ENCODE peak calls at places on chromosomes 16 and 17, in seven cellular contexts. O, X, N, K, G, U and C are unnamed samples.
A peak's percentile ranks its signal among the peaks of the same experiment; 100 is the strongest.

GRCh38 chr17:66540131-66540781 is 237.8 kb downstream of the PRKCA start:
- DNase-seq in U (no peak), N (no peak), O (no peak), X (peak; percentile 55), G (no peak), K (no peak), C (no peak)

GRCh38 chr17:48596735-48597491 is 3.3 kb upstream of the HOXB5 start:
- DNase-seq in O (no peak), X (no peak), G (no peak), N (no peak), K (no peak), U (no peak), C (no peak)

GRCh38 chr16:20683812-20684211 is 13.7 kb downstream of the ACSM1 start:
- DNase-seq in U (no peak), O (no peak), N (no peak), G (no peak), K (no peak), X (no peak), C (no peak)

GRCh38 chr16:66275795-66276428 is 90.6 kb upstream of the CDH5 start:
- DNase-seq in K (no peak), G (peak; percentile 25), X (no peak), O (peak; percentile 45), N (no peak), U (peak; percentile 28), C (no peak)

GRCh38 chr17:12357600-12357999 is 308.1 kb upstream of the MYOCD start:
- DNase-seq in O (no peak), N (no peak), K (no peak), G (no peak), U (no peak), X (no peak), C (no peak)

GRCh38 chr16:70254965-70255286 is 3.2 kb upstream of the EXOSC6 start:
- DNase-seq in K (no peak), G (no peak), U (no peak), X (no peak), N (no peak), O (no peak), C (no peak)

GRCh38 chr17:32288600-32288999 is 23.0 kb downstream of the RHBDL3 start:
- DNase-seq in O (no peak), N (no peak), K (no peak), G (no peak), X (no peak), U (peak; percentile 79), C (no peak)

GRCh38 chr16:19810817-19811731 is 73.6 kb downstream of the GPRC5B start:
- DNase-seq in N (no peak), X (no peak), U (no peak), G (peak; percentile 40), O (no peak), K (no peak), C (no peak)

GRCh38 chr16:1471569-1472194 is 3.1 kb downstream of the CLCN7 start:
- DNase-seq in O (no peak), K (no peak), U (peak; percentile 63), G (no peak), X (no peak), N (no peak), C (no peak)

GRCh38 chr16:86479419-86479818 is 30.9 kb upstream of the FOXF1 start:
- DNase-seq in G (no peak), K (no peak), N (no peak), O (no peak), U (no peak), X (no peak), C (no peak)

GRCh38 chr16:67504190-67505021 is 21.1 kb upstream of the AGRP start:
- DNase-seq in O (no peak), K (peak; percentile 39), N (peak; percentile 75), X (no peak), U (no peak), G (no peak), C (no peak)

GRCh38 chr16:4496305-4496704 is 20.1 kb downstream of the HMOX2 start:
- DNase-seq in N (no peak), K (no peak), X (no peak), O (no peak), U (no peak), G (peak; percentile 26), C (no peak)

GRCh38 chr17:39082482-39082881 is 69.0 kb downstream of the PLXDC1 start:
- DNase-seq in G (no peak), K (no peak), N (no peak), U (no peak), X (no peak), O (no peak), C (no peak)

GRCh38 chr17:47145351-47145750 is 43.7 kb downstream of the CDC27 start:
- DNase-seq in U (no peak), K (no peak), O (no peak), N (no peak), X (no peak), G (no peak), C (no peak)

GRCh38 chr16:89555780-89556179 is 4.7 kb upstream of the RPL13 start:
- DNase-seq in X (no peak), O (no peak), K (no peak), G (no peak), N (no peak), U (no peak), C (no peak)

GRCh38 chr17:37188157-37188556 is 187.6 kb upstream of the C17orf78 start:
- DNase-seq in G (no peak), O (no peak), K (no peak), U (no peak), X (no peak), N (no peak), C (no peak)

GRCh38 chr17:36183811-36184765 is 7.7 kb upstream of the TBC1D3B start:
- DNase-seq in K (no peak), U (no peak), N (no peak), O (no peak), X (peak; percentile 5), G (no peak), C (no peak)

GRCh38 chr17:36182176-36183000 is 6.0 kb upstream of the TBC1D3B start:
- DNase-seq in G (no peak), O (no peak), K (no peak), N (peak; percentile 66), U (no peak), X (peak; percentile 11), C (peak; percentile 99)

GRCh38 chr17:36188891-36189306 is 7.7 kb downstream of the CCL3L1 start:
- DNase-seq in X (no peak), G (no peak), U (peak; percentile 97), O (no peak), K (peak; percentile 80), N (no peak), C (no peak)

GRCh38 chr17:36185416-36185815 is 9.0 kb upstream of the TBC1D3B start:
- DNase-seq in N (no peak), O (no peak), U (no peak), G (no peak), X (no peak), K (no peak), C (no peak)

DNA sequence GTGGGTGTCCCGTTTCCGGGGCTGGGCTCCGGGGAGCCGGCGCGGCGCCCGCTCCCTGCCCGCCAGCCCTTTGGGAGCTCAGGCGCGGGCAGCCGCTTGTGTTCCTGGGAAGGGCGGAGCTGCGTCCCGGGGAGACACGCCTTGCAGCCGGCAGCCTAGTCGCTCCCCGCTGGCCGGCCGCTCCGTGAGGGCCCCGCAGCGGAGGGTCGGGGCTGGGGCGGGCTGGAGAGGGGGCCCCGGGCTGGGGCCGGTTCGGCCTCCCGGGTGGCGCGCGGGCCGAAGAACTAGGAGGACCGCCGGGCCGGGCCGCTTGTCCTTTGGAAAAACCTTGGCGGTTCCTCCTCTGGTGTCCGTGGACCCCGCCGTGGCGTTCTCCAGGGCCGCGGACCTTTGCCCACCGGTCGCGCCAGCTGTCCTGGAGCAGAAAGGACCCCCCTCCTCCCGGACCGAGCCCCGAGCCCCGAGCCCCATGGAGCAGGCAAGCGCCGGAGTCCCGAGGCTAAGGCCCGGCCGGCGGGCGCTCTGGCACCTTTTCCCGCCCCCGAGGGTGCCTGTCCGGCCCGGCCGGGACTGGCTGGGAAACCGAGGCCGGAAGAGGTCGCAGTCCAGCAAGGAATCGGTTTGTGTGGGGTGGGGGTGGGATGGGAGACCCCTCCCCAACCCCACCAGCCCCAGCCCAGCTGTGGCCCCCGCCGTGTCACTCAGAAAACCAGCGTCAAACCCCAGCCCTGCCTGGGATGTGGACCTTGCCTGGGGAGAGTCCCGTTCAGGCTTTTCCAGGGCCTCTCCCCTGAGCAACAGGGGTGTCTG is 6.8 kb upstream of the TBC1D3B start:
- DNase-seq in U (peak; percentile 51), K (no peak), O (peak; percentile 67), X (peak; percentile 9), N (peak; percentile 86), G (peak; percentile 72), C (peak; percentile 98)
- TF ChIP-seq CTCF in U (no peak), K (no peak), O (no peak), X (no peak), N (no peak), G (no peak), C (peak; percentile 61)

DNA sequence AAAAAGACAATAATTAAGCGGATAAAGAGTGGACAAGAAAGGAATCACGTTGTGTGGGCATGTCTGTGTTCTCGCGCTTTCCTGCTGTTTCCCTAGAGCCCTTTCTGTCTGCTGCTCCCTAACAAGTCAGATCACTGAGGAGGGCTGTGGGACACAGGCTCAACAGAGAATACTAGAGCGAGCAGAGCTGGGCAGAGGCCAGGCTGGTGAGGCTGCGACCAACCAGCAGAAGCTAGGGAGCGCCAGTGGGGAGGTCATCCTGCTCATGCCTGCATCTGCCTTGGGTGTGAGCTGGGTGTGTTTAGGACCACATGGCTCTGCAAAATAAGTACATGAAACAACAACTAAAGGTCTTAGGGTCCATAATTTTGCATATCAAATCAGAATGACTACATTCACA is 11.5 kb upstream of the FOXJ1 start:
- DNase-seq in N (peak; percentile 25), O (no peak), K (no peak), X (no peak), G (no peak), U (no peak), C (no peak)
- TF ChIP-seq CTCF in N (no peak), O (no peak), K (no peak), X (no peak), G (no peak), U (no peak), C (no peak)

GRCh38 chr16:50839920-50840729 is 98.2 kb downstream of the CYLD start:
- DNase-seq in X (no peak), G (no peak), O (no peak), K (no peak), N (no peak), U (no peak), C (peak; percentile 83)
- TF ChIP-seq CTCF in X (no peak), G (no peak), O (no peak), K (no peak), N (no peak), U (no peak), C (peak; percentile 11)

DNA sequence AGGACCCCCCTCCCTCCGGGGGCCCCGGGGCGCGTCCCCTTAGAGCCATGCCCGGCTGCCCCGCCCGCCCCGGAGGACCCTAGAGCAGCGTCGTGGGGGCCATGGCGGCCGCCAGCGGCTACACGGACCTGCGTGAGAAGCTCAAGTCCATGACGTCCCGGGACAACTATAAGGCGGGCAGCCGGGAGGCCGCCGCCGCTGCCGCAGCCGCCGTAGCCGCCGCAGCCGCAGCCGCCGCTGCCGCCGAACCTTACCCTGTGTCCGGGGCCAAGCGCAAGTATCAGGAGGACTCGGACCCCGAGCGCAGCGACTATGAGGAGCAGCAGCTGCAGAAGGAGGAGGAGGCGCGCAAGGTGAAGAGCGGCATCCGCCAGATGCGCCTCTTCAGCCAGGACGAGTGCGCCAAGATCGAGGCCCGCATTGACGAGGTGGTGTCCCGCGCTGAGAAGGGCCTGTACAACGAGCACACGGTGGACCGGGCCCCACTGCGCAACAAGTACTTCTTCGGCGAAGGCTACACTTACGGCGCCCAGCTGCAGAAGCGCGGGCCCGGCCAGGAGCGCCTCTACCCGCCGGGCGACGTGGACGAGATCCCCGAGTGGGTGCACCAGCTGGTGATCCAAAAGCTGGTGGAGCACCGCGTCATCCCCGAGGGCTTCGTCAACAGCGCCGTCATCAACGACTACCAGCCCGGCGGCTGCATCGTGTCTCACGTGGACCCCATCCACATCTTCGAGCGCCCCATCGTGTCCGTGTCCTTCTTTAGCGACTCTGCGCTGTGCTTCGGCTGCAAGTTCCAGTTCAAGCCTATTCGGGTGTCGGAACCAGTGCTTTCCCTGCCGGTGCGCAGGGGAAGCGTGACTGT is 747 bp downstream of the ALKBH5 start:
- DNase-seq in O (peak; percentile 56), U (peak; percentile 25), G (no peak), N (peak; percentile 81), X (peak; percentile 61), K (peak; percentile 35), C (no peak)
- TF ChIP-seq CTCF in O (no peak), U (no peak), G (no peak), N (no peak), X (no peak), K (no peak), C (no peak)